ENCODE peak calls at places on chromosomes 16 and 17, in five cellular contexts. P is AG04450; K is effector CD4-positive, alpha-beta T cell; T is endothelial cell of umbilical vein; W is GM04503. C is an unnamed sample.

GRCh38 chr16:10383626-10384025 is 2.2 kb upstream of the ATF7IP2 start:
- DNase-seq in P (no peak), W (no peak), T (no peak), K (no peak), C (no peak)

GRCh38 chr17:65193305-65194293 is 56.4 kb downstream of the RGS9 start:
- DNase-seq in K (no peak), W (no peak), T (no peak), P (no peak), C (no peak)

GRCh38 chr17:61486135-61487120 is 34.2 kb downstream of the TBX4 start:
- DNase-seq in T (no peak), P (no peak), W (no peak), K (no peak), C (no peak)

GRCh38 chr16:73730496-73731090 is 566.0 kb upstream of the PSMD7 start:
- DNase-seq in P (no peak), W (no peak), T (no peak), K (no peak), C (no peak)

GRCh38 chr16:50679676-50680555 is 1.2 kb downstream of the SNX20 start:
- DNase-seq in W (no peak), T (no peak), P (no peak), K (no peak), C (no peak)

GRCh38 chr17:74332763-74333220 is 6.8 kb downstream of the KIF19 start:
- DNase-seq in P (no peak), K (no peak), T (no peak), W (no peak), C (no peak)

GRCh38 chr16:68873635-68874471 is 30.5 kb downstream of the TANGO6 start:
- DNase-seq in W (no peak), T (no peak), K (no peak), P (no peak), C (no peak)

GRCh38 chr17:18184143-18185007 is 747 bp downstream of the ALKBH5 start:
- DNase-seq in T (peak; percentile 46), K (peak; percentile 81), W (no peak), P (no peak), C (peak; percentile 76)

GRCh38 chr17:6070895-6071511 is 824 bp downstream of the WSCD1 start:
- DNase-seq in P (no peak), W (no peak), T (peak; percentile 45), K (no peak), C (no peak)

C was measured in naive thymus-derived CD8-positive, alpha-beta T cell.